ENCODE peak calls at places on chromosomes 12 and 14, in nine cellular contexts. W is AG09309; D is activated CD4-positive, alpha-beta T cell treated with anti-CD3 and anti-CD28 coated beads, Interleukin-2, amount 10 ng/mL, durations not matched to agents 7 days and 5 days; G is EL; Q is stimulated activated CD8-positive, alpha-beta memory T cell treated with anti-CD3 and anti-CD28 coated beads, Interleukin-7, amount 100 ng/mL, for 1 hour; F is HTR-8/SVneo; X is epithelial cell of esophagus; P is IMR-90; R is DMS79. V is an unnamed sample.

GRCh38 chr12:32051511-32052299 is 54.9 kb upstream of the BICD1 start:
- DNase-seq in W (peak), D (no peak), G (peak), Q (no peak), F (peak), X (peak), P (peak), R (no peak), V (no peak)

GRCh38 chr14:96135285-96135684 is 69.4 kb upstream of the BDKRB2 start:
- DNase-seq in W (no peak), D (no peak), G (no peak), Q (no peak), F (no peak), X (no peak), P (no peak), R (no peak), V (peak)

GRCh38 chr12:47214001-47214619 is 134.4 kb upstream of the AMIGO2 start:
- DNase-seq in W (no peak), D (no peak), G (no peak), Q (no peak), F (no peak), X (no peak), P (no peak), R (no peak), V (no peak)

GRCh38 chr12:34406996-34407300 is 384.7 kb downstream of the ALG10 start:
- DNase-seq in W (no peak), D (no peak), G (no peak), Q (no peak), F (no peak), X (no peak), P (no peak), R (no peak), V (no peak)

GRCh38 chr14:37114039-37114438 is 58.4 kb downstream of the SLC25A21 start:
- DNase-seq in W (no peak), D (no peak), G (peak), Q (no peak), F (peak), X (peak), P (no peak), R (no peak), V (no peak)

GRCh38 chr14:30988509-30988908 is 36.9 kb upstream of the AP4S1 start:
- DNase-seq in W (no peak), D (no peak), G (peak), Q (no peak), F (no peak), X (peak), P (peak), R (no peak), V (no peak)

GRCh38 chr12:2453076-2453806 is 341.5 kb upstream of the FKBP4 start:
- DNase-seq in W (no peak), D (no peak), G (no peak), Q (no peak), F (no peak), X (no peak), P (no peak), R (no peak), V (no peak)

GRCh38 chr12:7959278-7960063 is 23.5 kb upstream of the SLC2A3 start:
- DNase-seq in W (no peak), D (peak), G (no peak), Q (no peak), F (no peak), X (peak), P (no peak), R (no peak), V (no peak)

GRCh38 chr12:130632582-130633174 is 83.4 kb downstream of the RIMBP2 start:
- DNase-seq in W (no peak), D (no peak), G (no peak), Q (no peak), F (no peak), X (no peak), P (no peak), R (peak), V (no peak)